ENCODE peak calls at places on chromosomes 7 and 10, in four cellular contexts. S, D, U and N are unnamed samples.
A peak's percentile ranks its signal among the peaks of the same experiment; 100 is the strongest.

GRCh38 chr7:101207459-101207858 is 6.6 kb upstream of the MOGAT3 start:
- DNase-seq in S (no peak), D (no peak), U (no peak), N (no peak)

GRCh38 chr10:16770141-16770540 is 47.1 kb downstream of the RSU1 start:
- DNase-seq in S (no peak), D (no peak), U (no peak), N (no peak)

GRCh38 chr10:6924166-6924565 is 344.1 kb upstream of the PRKCQ start:
- DNase-seq in S (peak; percentile 61), D (peak; percentile 18), U (peak; percentile 9), N (peak; percentile 62)

GRCh38 chr7:159144756-159145543 is at the start of gene VIPR2:
- DNase-seq in S (no peak), D (no peak), U (no peak), N (no peak)

GRCh38 chr10:62333135-62333889 is 40.9 kb upstream of the ZNF365 start:
- DNase-seq in S (no peak), D (no peak), U (no peak), N (no peak)

GRCh38 chr7:30396379-30396778 is 82.2 kb downstream of the NOD1 start:
- DNase-seq in S (no peak), D (no peak), U (peak; percentile 23), N (no peak)

GRCh38 chr7:50628469-50629084 is 63.4 kb upstream of the DDC start:
- DNase-seq in S (no peak), D (no peak), U (no peak), N (no peak)

GRCh38 chr10:97689637-97690036 is 2.6 kb upstream of the AVPI1 start:
- DNase-seq in S (peak; percentile 98), D (peak; percentile 99), U (peak; percentile 95), N (peak; percentile 89)

GRCh38 chr10:8829592-8829991 is 775.1 kb downstream of the GATA3 start:
- DNase-seq in S (peak; percentile 6), D (no peak), U (no peak), N (no peak)

GRCh38 chr10:90930070-90930837 is 9.4 kb upstream of the ANKRD1 start:
- DNase-seq in S (peak; percentile 89), D (peak; percentile 75), U (peak; percentile 76), N (peak; percentile 92)

GRCh38 chr10:70774810-70775678 is 10.1 kb downstream of the TBATA start:
- DNase-seq in S (no peak), D (no peak), U (no peak), N (no peak)

GRCh38 chr7:33850768-33851167 is 54.6 kb upstream of the BMPER start:
- DNase-seq in S (no peak), D (no peak), U (no peak), N (no peak)

GRCh38 chr7:28180364-28181147 is at the start of gene JAZF1:
- DNase-seq in S (peak; percentile 62), D (peak; percentile 63), U (peak; percentile 78), N (peak; percentile 52)

GRCh38 chr7:107660381-107661080 is at the start of gene SLC26A4:
- DNase-seq in S (no peak), D (no peak), U (no peak), N (no peak)

GRCh38 chr10:33041783-33042437 is 83.9 kb upstream of the ITGB1 start:
- DNase-seq in S (no peak), D (no peak), U (no peak), N (no peak)

GRCh38 chr10:34728361-34728760 is 86.7 kb downstream of the PARD3 start:
- DNase-seq in S (no peak), D (no peak), U (no peak), N (no peak)

GRCh38 chr7:155363852-155364600 is 66.3 kb downstream of the INSIG1 start:
- DNase-seq in S (no peak), D (no peak), U (no peak), N (no peak)
- TF ChIP-seq CTCF in S (no peak), D (no peak), U (no peak), N (no peak)

DNA sequence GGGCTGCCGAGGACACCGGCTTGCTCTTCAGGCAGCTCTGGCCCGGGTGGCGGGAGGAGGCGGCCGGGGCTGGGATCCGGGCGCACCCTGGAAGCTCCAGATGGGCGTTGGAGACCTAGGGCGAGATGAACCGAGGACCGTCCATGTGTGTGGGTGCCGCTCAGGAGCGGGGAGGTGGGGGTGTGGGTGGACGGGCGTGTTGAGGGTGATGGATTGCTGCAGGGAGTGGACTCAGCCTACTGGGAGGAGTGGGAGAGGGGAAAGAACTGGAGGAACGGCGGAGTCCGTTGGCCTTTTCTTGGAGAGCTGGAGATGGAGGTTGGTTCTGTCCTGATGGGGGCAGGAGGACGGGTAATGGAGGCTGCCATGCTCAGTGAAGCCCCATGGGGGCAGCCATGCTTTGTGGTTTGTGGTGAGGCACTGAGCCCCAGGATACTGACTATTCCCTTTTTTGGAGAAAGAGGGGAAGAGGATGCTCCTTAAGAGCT is 27.1 kb downstream of the HIF1AN start:
- DNase-seq in S (peak; percentile 38), D (peak; percentile 37), U (peak; percentile 17), N (peak; percentile 22)
- H3K4me3 ChIP-seq in S (no peak overlapping the region), D (no peak overlapping the region), U (no peak overlapping the region), N (no peak overlapping the region)

DNA sequence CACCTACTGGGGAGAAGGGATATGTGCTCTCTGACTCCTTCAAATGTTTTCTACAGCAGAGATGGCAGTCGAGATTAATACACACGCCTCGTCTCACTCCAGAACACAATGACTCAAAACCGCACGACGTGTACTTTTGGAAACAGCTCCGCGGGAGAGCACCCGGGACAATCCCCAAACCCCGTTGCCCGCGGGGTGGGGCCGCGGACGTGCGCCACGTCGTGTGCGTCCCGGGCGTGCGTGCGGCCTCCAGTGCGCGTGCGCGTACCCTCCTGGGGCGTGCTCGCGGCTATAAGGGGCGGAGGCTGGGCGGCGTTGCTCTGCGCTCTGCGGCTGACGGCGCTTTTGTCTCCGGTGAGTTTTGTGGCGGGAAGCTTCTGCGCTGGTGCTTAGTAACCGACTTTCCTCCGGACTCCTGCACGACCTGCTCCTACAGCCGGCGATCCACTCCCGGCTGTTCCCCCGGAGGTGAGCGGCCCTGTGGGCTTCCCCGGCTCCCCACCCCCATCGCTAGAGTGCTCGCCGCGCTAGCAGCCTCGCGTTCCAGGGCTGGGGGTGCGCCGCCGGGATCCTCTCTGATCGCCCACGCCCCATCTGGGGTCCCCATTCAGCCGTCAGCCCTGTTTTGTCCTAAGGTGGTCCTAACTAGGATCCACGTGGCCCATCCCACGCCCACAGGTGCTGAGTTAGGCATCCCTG is at the start of gene HILPDA:
- DNase-seq in S (peak; percentile 96), D (peak; percentile 95), U (peak; percentile 97), N (peak; percentile 97)
- TF ChIP-seq CTCF in S (no peak), D (no peak), U (no peak), N (no peak)

DNA sequence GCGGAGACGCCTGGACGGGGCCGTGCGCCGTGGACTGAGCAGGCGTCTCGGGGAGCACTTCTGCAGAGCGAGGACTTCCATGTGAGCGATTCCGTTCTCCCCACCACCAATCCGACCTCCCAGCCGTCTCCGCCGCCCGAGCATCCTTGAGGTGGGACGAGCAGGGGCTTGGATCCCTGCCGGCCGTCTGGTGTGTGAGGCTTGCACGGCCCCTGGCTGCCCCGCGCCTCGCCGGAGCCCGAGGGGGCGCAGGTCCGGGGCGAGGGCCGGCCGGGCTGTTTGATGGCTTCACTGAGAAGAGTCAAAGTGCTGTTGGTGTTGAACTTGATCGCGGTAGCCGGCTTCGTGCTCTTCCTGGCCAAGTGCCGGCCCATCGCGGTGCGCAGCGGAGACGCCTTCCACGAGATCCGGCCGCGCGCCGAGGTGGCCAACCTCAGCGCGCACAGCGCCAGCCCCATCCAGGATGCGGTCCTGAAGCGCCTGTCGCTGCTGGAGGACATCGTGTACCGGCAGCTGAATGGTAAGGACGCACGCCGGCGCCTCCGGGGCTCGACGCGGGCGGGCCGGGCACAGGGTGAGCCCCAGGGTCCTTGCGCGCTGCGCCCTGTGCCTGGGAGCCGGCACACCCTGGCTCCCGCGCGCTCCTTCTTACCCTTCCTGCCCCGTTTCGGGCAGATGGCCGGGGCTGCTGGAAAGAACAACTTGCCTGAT is 732 bp downstream of the GALNT17 start:
- DNase-seq in S (peak; percentile 26), D (no peak), U (no peak), N (peak; percentile 17)
- H3K4me3 ChIP-seq in S (no peak overlapping the region), D (no peak overlapping the region), U (no peak overlapping the region), N (no peak overlapping the region)

DNA sequence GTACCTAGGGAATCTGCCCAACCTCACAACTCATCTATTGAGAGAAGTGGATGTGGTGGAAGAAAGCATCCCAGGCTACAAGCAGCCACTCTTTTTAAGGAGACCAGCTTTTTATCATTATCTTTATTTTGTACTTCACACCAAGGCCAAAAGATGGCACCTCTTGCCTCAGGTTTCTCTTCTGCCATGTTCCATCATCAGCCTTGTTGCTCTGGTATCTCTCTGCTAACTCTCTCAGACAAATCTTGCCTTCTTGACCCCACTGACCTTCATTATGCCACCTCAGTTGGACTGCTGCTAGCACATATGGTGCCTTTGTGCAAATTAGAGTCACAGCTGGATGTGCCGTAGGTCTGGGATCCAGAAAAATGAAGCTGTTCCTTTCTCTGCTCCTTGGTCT is 47.2 kb upstream of the DYNC1I1 start:
- DNase-seq in S (no peak), D (no peak), U (no peak), N (no peak)
- TF ChIP-seq CTCF in S (no peak), D (no peak), U (no peak), N (peak; percentile 2)

DNA sequence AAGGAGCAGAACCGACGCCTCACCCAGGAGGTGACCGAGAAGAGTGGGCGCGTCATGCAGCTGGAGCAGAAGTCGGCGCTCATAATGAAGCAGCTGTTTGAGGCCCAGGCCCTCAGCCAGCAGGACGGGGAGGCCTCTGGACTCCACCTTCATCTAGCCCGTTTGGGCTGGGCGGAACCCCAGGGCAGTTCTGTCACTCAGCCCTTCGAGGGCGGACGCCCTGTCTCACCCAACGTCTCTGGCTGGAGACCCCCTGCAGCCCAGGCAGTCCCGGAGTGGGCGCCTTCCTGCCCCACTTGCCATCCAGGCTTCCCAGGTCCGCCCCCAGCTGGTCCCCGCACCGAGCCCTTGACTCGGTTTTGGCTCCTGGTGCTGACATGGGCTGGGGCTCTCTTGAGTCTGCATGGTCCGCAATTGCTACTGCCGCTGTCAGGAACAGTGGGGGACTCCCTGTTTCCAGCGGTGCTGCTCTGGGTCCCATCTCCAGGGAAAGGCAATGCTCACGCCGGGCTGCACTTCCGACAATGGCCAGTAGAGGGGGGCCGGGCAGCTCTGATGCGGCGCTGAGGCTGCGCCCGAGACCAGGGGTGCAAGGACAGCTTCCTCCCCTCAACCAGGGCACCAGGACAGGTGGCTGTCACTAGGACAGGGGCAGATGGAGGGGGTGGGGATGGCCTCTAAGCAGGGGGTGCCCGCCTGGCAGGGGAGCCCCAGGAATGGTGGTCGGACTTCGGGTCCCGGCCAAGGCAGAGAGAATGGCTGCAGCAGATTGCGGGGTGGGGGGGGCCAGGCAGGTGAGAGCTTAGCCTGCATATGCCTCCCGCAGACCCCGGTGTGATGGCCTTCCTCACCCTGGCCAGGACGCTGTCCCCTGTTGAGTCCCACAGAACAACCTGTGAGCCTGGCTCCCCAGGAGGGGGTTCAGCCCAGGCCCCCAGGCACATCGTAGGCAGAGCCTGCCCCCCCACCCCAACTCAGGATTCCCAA is 71.2 kb upstream of the KCTD7 start:
- DNase-seq in S (peak; percentile 16), D (peak; percentile 31), U (peak; percentile 59), N (peak; percentile 30)
- H3K4me3 ChIP-seq in S (no peak overlapping the region), D (no peak overlapping the region), U (no peak overlapping the region), N (no peak overlapping the region)

GRCh38 chr7:108972009-108972408 is 402.3 kb downstream of the DNAJB9 start:
- DNase-seq in S (peak; percentile 0), D (no peak), U (no peak), N (peak; percentile 53)

DNA sequence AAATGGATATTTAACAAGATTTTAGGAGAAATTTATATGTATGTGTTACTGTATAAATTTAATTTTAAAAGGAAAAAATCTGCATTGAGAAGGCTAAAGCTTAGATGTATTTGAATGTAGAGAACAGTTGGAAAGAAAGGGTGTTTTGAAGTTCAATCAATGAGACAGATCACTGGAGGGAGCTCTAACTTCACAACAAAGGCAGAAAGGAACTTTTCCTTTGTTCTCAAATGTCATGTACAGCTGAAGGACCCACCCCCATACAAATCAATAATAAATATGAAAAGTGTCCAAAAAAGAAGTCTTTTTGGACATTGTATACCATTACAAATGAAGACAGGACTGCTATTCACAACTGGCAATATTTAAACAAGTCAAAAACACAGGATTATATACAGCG is 403.4 kb downstream of the DNAJB9 start:
- DNase-seq in S (peak; percentile 1), D (no peak), U (no peak), N (peak; percentile 1)
- TF ChIP-seq CTCF in S (no peak), D (no peak), U (no peak), N (peak; percentile 1)

GRCh38 chr10:78844956-78845355 is 223.8 kb upstream of the ZMIZ1 start:
- DNase-seq in S (no peak), D (no peak), U (no peak), N (no peak)
- H3K4me3 ChIP-seq in S (no peak overlapping the region), D (no peak overlapping the region), U (no peak overlapping the region), N (no peak overlapping the region)